ENCODE peak calls at places on chromosomes 3 and 15, in nine cellular contexts. F is uterus, P is breast epithelium, K is stomach, X is prostate gland, G is heart left ventricle, T is Peyer's patch, L is HepG2, A is adrenal gland. U is an unnamed sample. For H3K9me3, the result is how much of the 10 kb centered on the place peaks cover.

GRCh38 chr3:167884481-167884880 is 149.0 kb downstream of the SERPINI1 start:
- DNase-seq in F (no peak), P (no peak), K (no peak), X (no peak), G (no peak), T (no peak), L (no peak), A (no peak), U (no peak)

GRCh38 chr3:111369953-111370352 is 172.0 kb upstream of the CD96 start:
- DNase-seq in F (no peak), P (no peak), K (no peak), X (no peak), G (no peak), T (no peak), L (no peak), A (no peak), U (no peak)

GRCh38 chr3:190526787-190527767 is 13.2 kb downstream of the IL1RAP start:
- DNase-seq in F (no peak), P (no peak), K (no peak), X (no peak), G (no peak), T (no peak), L (peak), A (no peak), U (no peak)

GRCh38 chr3:131794766-131795381 is 239.9 kb downstream of the CPNE4 start:
- DNase-seq in F (no peak), P (no peak), K (no peak), X (peak), G (no peak), T (peak), L (peak), A (peak), U (no peak)

GRCh38 chr3:195133462-195133861 is 137.5 kb downstream of the XXYLT1 start:
- DNase-seq in F (peak), P (no peak), K (no peak), X (peak), G (no peak), T (peak), L (no peak), A (no peak), U (peak)

GRCh38 chr3:196049567-196050122 is 32.2 kb downstream of the TFRC start:
- DNase-seq in F (no peak), P (no peak), K (no peak), X (no peak), G (no peak), T (no peak), L (no peak), A (no peak), U (no peak)

GRCh38 chr3:72346526-72346926 is 501.7 kb downstream of the SHQ1 start:
- DNase-seq in F (peak), P (no peak), K (no peak), X (no peak), G (no peak), T (no peak), L (no peak), A (no peak), U (peak)

GRCh38 chr3:63413523-63413922 is 135.4 kb downstream of the SYNPR start:
- DNase-seq in F (no peak), P (no peak), K (no peak), X (no peak), G (no peak), T (no peak), L (no peak), A (no peak), U (no peak)

GRCh38 chr15:88015228-88015860 is 241.2 kb downstream of the NTRK3 start:
- DNase-seq in F (peak), P (no peak), K (no peak), X (no peak), G (no peak), T (no peak), L (no peak), A (no peak), U (no peak)

GRCh38 chr3:16768956-16769355 is 115.8 kb upstream of the PLCL2 start:
- DNase-seq in F (no peak), P (no peak), K (no peak), X (no peak), G (no peak), T (no peak), L (no peak), A (no peak), U (no peak)

GRCh38 chr3:67215690-67216089 is 217.6 kb downstream of the KBTBD8 start:
- DNase-seq in F (no peak), P (no peak), K (no peak), X (no peak), G (no peak), T (no peak), L (no peak), A (no peak), U (no peak)

GRCh38 chr3:45124379-45124778 is 21.8 kb downstream of the CDCP1 start:
- DNase-seq in F (peak), P (no peak), K (no peak), X (no peak), G (no peak), T (no peak), L (no peak), A (no peak), U (no peak)

GRCh38 chr3:156256256-156256655 is 135.9 kb downstream of the KCNAB1 start:
- DNase-seq in F (no peak), P (no peak), K (no peak), X (no peak), G (no peak), T (no peak), L (no peak), A (no peak), U (no peak)

GRCh38 chr15:66164788-66165187 is 88.8 kb downstream of the MEGF11 start:
- DNase-seq in F (no peak), P (no peak), K (no peak), X (no peak), G (peak), T (no peak), L (no peak), A (no peak), U (no peak)

GRCh38 chr3:134542287-134542686 is 56.4 kb downstream of the CEP63 start:
- DNase-seq in F (no peak), P (no peak), K (no peak), X (no peak), G (no peak), T (no peak), L (no peak), A (no peak), U (no peak)

GRCh38 chr3:108473711-108474110 is 36.7 kb downstream of the MYH15 start:
- DNase-seq in F (no peak), P (no peak), K (no peak), X (no peak), G (no peak), T (no peak), L (no peak), A (no peak), U (no peak)

GRCh38 chr3:127680146-127680661 is 7.5 kb downstream of the ABTB1 start:
- DNase-seq in F (peak), P (no peak), K (peak), X (no peak), G (peak), T (peak), L (no peak), A (peak), U (peak)

GRCh38 chr3:149085828-149086231 is 503 bp downstream of the HLTF start:
- DNase-seq in F (no peak), P (no peak), K (no peak), X (peak), G (no peak), T (peak), L (peak), A (peak), U (peak)

GRCh38 chr3:20406621-20407020 is 220.6 kb upstream of the SGO1 start:
- DNase-seq in F (no peak), P (no peak), K (no peak), X (no peak), G (no peak), T (no peak), L (no peak), A (no peak), U (no peak)

GRCh38 chr3:175489406-175489805 is 630.3 kb downstream of the NAALADL2 start:
- DNase-seq in F (no peak), P (no peak), K (no peak), X (no peak), G (no peak), T (no peak), L (no peak), A (no peak), U (no peak)

GRCh38 chr3:99960941-99961340 is 143.3 kb downstream of the CMSS1 start:
- DNase-seq in F (peak), P (no peak), K (no peak), X (no peak), G (no peak), T (no peak), L (no peak), A (no peak), U (no peak)

GRCh38 chr3:197487911-197488391 is 67.8 kb downstream of the BDH1 start:
- DNase-seq in F (no peak), P (peak), K (no peak), X (peak), G (peak), T (no peak), L (peak), A (peak), U (no peak)

GRCh38 chr15:100824211-100824610 is 55.4 kb upstream of the ALDH1A3 start:
- DNase-seq in F (no peak), P (no peak), K (no peak), X (no peak), G (no peak), T (no peak), L (no peak), A (no peak), U (no peak)

GRCh38 chr3:66703501-66703900 is 202.7 kb upstream of the LRIG1 start:
- DNase-seq in F (no peak), P (no peak), K (no peak), X (no peak), G (no peak), T (no peak), L (no peak), A (no peak), U (no peak)

GRCh38 chr15:82197734-82198594 is 64.6 kb downstream of the EFL1 start:
- DNase-seq in F (peak), P (peak), K (peak), X (peak), G (no peak), T (peak), L (peak), A (peak), U (peak)

GRCh38 chr3:168047190-168047795 is 48.4 kb downstream of the GOLIM4 start:
- DNase-seq in F (no peak), P (no peak), K (no peak), X (peak), G (no peak), T (no peak), L (peak), A (no peak), U (no peak)

GRCh38 chr3:16476636-16477035 is 36.9 kb downstream of the RFTN1 start:
- DNase-seq in F (no peak), P (no peak), K (no peak), X (no peak), G (no peak), T (no peak), L (no peak), A (no peak), U (no peak)

GRCh38 chr3:119600732-119601131 is 3.0 kb downstream of the PLA1A start:
- DNase-seq in F (no peak), P (no peak), K (no peak), X (no peak), G (peak), T (peak), L (no peak), A (peak), U (no peak)

GRCh38 chr15:48679952-48680351 is 34.4 kb upstream of the FBN1 start:
- DNase-seq in F (no peak), P (no peak), K (no peak), X (no peak), G (no peak), T (no peak), L (no peak), A (no peak), U (no peak)

GRCh38 chr3:156304406-156304805 is 184.0 kb downstream of the KCNAB1 start:
- DNase-seq in F (no peak), P (peak), K (no peak), X (no peak), G (no peak), T (no peak), L (no peak), A (no peak), U (no peak)

GRCh38 chr3:150784747-150785125 is 21.8 kb upstream of the SIAH2 start:
- DNase-seq in F (no peak), P (no peak), K (no peak), X (no peak), G (no peak), T (no peak), L (no peak), A (no peak), U (no peak)

GRCh38 chr15:20665653-20666052 is 124.1 kb upstream of the GOLGA6L6 start:
- DNase-seq in F (no peak), P (no peak), K (no peak), X (no peak), G (no peak), T (no peak), L (no peak), A (no peak), U (no peak)
- H3K9me3 ChIP-seq in F (under half), P (under half), K (under half), X (under half), G (under half), T (under half), L (under half), A (under half), U (under half)

DNA sequence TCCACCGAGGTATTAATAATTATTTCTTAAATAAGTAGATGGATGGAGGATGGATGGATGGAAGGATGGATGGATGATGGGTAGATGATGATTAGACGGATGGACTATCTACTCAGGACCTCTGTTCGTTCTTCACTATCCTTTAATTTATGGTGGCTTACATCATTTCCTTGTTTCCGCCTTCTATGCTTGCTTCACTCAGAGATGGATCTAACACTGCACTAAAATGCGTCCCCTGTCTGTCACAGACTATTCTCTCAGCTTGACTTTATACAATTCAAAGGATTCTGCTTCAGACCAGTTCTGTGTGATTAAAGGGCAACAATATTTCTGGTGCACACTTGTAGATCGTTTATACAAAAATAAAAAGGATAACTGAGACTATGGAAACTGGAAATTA is 41.2 kb upstream of the CA12 start:
- DNase-seq in F (no peak), P (no peak), K (no peak), X (no peak), G (no peak), T (no peak), L (no peak), A (no peak), U (no peak)
- TF ChIP-seq POLR2A in F (no peak), P (no peak), K (no peak), X (no peak), G (no peak), T (no peak), L (no peak), A (no peak), U (no peak)

DNA sequence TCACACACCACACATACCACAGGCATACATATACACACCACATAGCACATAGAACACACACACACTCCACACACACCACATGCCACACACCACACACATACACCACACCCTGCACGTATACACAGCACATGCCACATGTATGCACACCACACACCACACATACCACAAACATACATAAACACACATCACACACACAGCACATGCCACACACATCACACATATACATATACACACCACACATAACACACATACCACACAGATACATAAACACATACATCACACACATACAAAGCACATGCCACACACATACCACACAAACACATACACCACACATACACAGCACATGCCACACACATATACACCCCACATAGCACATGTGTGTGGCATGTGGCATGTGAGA is 171.1 kb downstream of the OR4M2 start:
- DNase-seq in F (no peak), P (no peak), K (no peak), X (no peak), G (no peak), T (no peak), L (no peak), A (no peak), U (no peak)
- H3K9me3 ChIP-seq in F (under half), P (under half), K (under half), X (under half), G (under half), T (under half), L (under half), A (under half), U (under half)

GRCh38 chr3:138949002-138949418 is 2.0 kb downstream of the FOXL2NB start:
- DNase-seq in F (no peak), P (no peak), K (no peak), X (no peak), G (no peak), T (no peak), L (no peak), A (no peak), U (no peak)

GRCh38 chr3:138946554-138947302 is at the start of the genes FOXL2 and FOXL2NB:
- DNase-seq in F (peak), P (no peak), K (no peak), X (no peak), G (peak), T (no peak), L (no peak), A (peak), U (no peak)

GRCh38 chr3:138948371-138949001 is 1.5 kb downstream of the FOXL2NB start:
- DNase-seq in F (no peak), P (no peak), K (no peak), X (no peak), G (no peak), T (no peak), L (no peak), A (no peak), U (no peak)

GRCh38 chr3:138945646-138946553 is 1.0 kb downstream of the FOXL2 start:
- DNase-seq in F (no peak), P (no peak), K (peak), X (no peak), G (no peak), T (no peak), L (no peak), A (no peak), U (no peak)

GRCh38 chr3:138947303-138948121 is 495 bp downstream of the FOXL2NB start:
- DNase-seq in F (no peak), P (no peak), K (no peak), X (no peak), G (no peak), T (no peak), L (no peak), A (no peak), U (no peak)
- TF ChIP-seq POLR2A in F (no peak), P (no peak), K (no peak), X (no peak), G (no peak), T (no peak), L (no peak), A (no peak), U (no peak)

GRCh38 chr3:177381070-177381469 is 183.8 kb upstream of the TBL1XR1 start:
- DNase-seq in F (no peak), P (no peak), K (no peak), X (no peak), G (no peak), T (no peak), L (no peak), A (no peak), U (no peak)
- H3K9me3 ChIP-seq in F (under half), P (under half), K (under half), X (under half), G (under half), T (under half), L (under half), A (under half), U (under half)

GRCh38 chr15:64117759-64118487 is 22.1 kb downstream of the SNX1 start:
- DNase-seq in F (no peak), P (no peak), K (no peak), X (no peak), G (no peak), T (no peak), L (no peak), A (no peak), U (no peak)

GRCh38 chr15:64122444-64122843 is 26.7 kb downstream of the SNX1 start:
- DNase-seq in F (no peak), P (no peak), K (no peak), X (no peak), G (no peak), T (no peak), L (no peak), A (no peak), U (no peak)

GRCh38 chr15:64127521-64128275 is 23.8 kb upstream of the SNX22 start:
- DNase-seq in F (no peak), P (no peak), K (no peak), X (no peak), G (no peak), T (no peak), L (no peak), A (no peak), U (no peak)

GRCh38 chr15:64125978-64126377 is 25.6 kb upstream of the SNX22 start:
- DNase-seq in F (no peak), P (no peak), K (no peak), X (no peak), G (no peak), T (no peak), L (no peak), A (no peak), U (no peak)

GRCh38 chr15:64122936-64123351 is 27.2 kb downstream of the SNX1 start:
- DNase-seq in F (no peak), P (no peak), K (no peak), X (no peak), G (no peak), T (no peak), L (no peak), A (no peak), U (no peak)
- TF ChIP-seq POLR2A in F (no peak), P (no peak), K (no peak), X (no peak), G (no peak), T (no peak), L (no peak), A (no peak), U (no peak)

GRCh38 chr15:25717116-25717755 is 145.9 kb downstream of the ATP10A start:
- DNase-seq in F (no peak), P (no peak), K (no peak), X (no peak), G (no peak), T (no peak), L (no peak), A (no peak), U (peak)
- H3K9me3 ChIP-seq in F (under half), P (under half), K (under half), X (under half), G (under half), T (under half), L (under half), A (under half), U (under half)

DNA sequence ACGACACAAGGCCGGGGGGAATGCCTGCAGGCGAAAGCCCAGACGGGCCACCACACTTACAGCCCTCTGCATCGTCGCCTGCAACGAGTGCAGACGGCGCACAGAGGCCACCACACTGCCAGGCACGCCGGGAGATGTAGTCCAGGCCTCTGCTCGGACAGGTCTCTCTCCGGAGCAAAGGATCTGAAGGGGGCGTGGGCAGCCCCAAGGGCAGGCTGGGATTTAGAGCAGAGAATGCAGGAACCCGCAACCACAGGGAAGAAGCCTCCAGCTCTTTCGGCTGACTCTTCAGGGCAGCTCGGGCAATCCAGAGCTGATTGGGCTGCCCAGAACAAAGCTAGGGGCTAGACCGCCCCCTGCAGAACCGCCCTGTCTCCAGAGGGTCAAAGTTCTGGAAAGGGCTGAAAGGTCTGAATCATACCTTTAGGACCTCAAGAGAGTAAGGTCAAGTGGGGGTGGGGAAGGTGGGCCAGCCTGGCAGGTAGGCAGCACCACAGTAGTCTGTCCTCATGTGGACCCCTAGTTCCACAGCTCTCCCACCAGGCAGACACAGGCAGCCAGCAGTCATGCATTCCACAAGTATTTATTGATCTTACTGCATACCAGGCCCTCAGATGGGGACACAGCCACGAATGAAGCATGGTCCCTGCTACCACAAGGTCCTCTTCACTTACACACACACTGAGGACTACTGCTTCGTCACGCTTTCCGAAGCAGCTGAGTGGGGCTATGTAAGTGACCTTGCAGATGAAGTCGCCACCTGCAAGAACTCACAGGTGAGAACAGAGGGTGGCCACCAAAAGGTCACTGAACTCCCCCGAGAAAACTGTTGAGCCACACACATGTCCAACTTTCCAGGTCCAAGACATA is at the start of gene AMT:
- DNase-seq in F (no peak), P (no peak), K (peak), X (no peak), G (peak), T (peak), L (peak), A (no peak), U (no peak)
- TF ChIP-seq POLR2A in F (no peak), P (no peak), K (no peak), X (no peak), G (no peak), T (no peak), L (peak), A (no peak), U (no peak)